ENCODE peak calls at places on chromosomes 12 and 14, in five cellular contexts. Z is ovary, O is RWPE2, W is left lung, I is A549. D is an unnamed sample.
A peak's percentile ranks its signal among the peaks of the same experiment; 100 is the strongest.

GRCh38 chr12:104336115-104336514 is 32.6 kb downstream of the EID3 start:
- DNase-seq in O (no peak), W (no peak), I (no peak), Z (no peak), D (no peak)

GRCh38 chr12:131507094-131507493 is 203.8 kb upstream of the SFSWAP start:
- DNase-seq in O (no peak), Z (no peak), I (no peak), W (no peak), D (no peak)

GRCh38 chr14:72169521-72169920 is 237.3 kb downstream of the RGS6 start:
- DNase-seq in I (peak; percentile 12), Z (no peak), O (no peak), W (no peak), D (no peak)

GRCh38 chr14:88521818-88522217 is 33.0 kb downstream of the PTPN21 start:
- DNase-seq in W (no peak), Z (no peak), I (no peak), O (no peak), D (no peak)

GRCh38 chr12:124829008-124829707 is 34.5 kb downstream of the SCARB1 start:
- DNase-seq in W (peak; percentile 10), O (peak; percentile 86), I (peak; percentile 95), Z (no peak), D (peak; percentile 87)

GRCh38 chr14:33369972-33370371 is 431.3 kb downstream of the NPAS3 start:
- DNase-seq in O (no peak), Z (no peak), W (no peak), I (no peak), D (no peak)

GRCh38 chr14:92336363-92336762 is 13.4 kb downstream of the SLC24A4 start:
- DNase-seq in W (no peak), O (no peak), Z (no peak), I (no peak), D (no peak)

GRCh38 chr12:53989227-53990113 is 4.5 kb downstream of the HOXC10 start:
- DNase-seq in Z (no peak), O (no peak), W (no peak), I (peak; percentile 77), D (no peak)

GRCh38 chr12:112018571-112019237 is 5.5 kb downstream of the ERP29 start:
- DNase-seq in W (no peak), Z (no peak), O (no peak), I (no peak), D (peak; percentile 74)

GRCh38 chr14:90740081-90740480 is 76.1 kb downstream of the TTC7B start:
- DNase-seq in I (no peak), W (no peak), O (no peak), Z (no peak), D (no peak)

GRCh38 chr12:96375841-96376249 is 24.4 kb downstream of the CDK17 start:
- DNase-seq in O (no peak), I (no peak), W (no peak), Z (no peak), D (no peak)

GRCh38 chr12:42779186-42779859 is 189.8 kb upstream of the PRICKLE1 start:
- DNase-seq in O (no peak), I (no peak), Z (no peak), W (no peak), D (peak; percentile 54)

GRCh38 chr14:68661226-68662225 is 131.3 kb downstream of the ZFP36L1 start:
- DNase-seq in Z (no peak), I (no peak), W (no peak), O (peak; percentile 25), D (no peak)

GRCh38 chr12:90959538-90960139 is 4.7 kb upstream of the CCER1 start:
- DNase-seq in I (peak; percentile 65), Z (no peak), W (no peak), O (no peak), D (peak; percentile 29)

GRCh38 chr12:131005161-131006035 is 51.7 kb downstream of the ADGRD1 start:
- DNase-seq in W (no peak), Z (no peak), O (peak; percentile 46), I (no peak), D (no peak)

GRCh38 chr12:106051853-106052531 is 86.8 kb downstream of the NUAK1 start:
- DNase-seq in Z (no peak), W (no peak), O (no peak), I (no peak), D (peak; percentile 80)

GRCh38 chr12:7123806-7124519 is 4.7 kb downstream of the RBP5 start:
- DNase-seq in I (no peak), O (no peak), W (no peak), Z (no peak), D (no peak)

GRCh38 chr12:79978692-79979091 is 43.8 kb upstream of the PPP1R12A start:
- DNase-seq in I (no peak), W (no peak), Z (no peak), O (no peak), D (no peak)

GRCh38 chr14:49975286-49975685 is 82.4 kb downstream of the ARF6 start:
- DNase-seq in W (no peak), I (peak; percentile 83), O (no peak), Z (no peak), D (peak; percentile 72)

GRCh38 chr14:80695869-80696268 is 245.7 kb downstream of the CEP128 start:
- DNase-seq in I (no peak), O (no peak), Z (no peak), W (no peak), D (no peak)

GRCh38 chr14:58638231-58639205 is 756 bp downstream of the DACT1 start:
- DNase-seq in Z (peak; percentile 47), O (no peak), W (peak; percentile 78), I (peak; percentile 10), D (peak; percentile 18)

GRCh38 chr12:10361084-10361483 is 28.8 kb downstream of the KLRK1 start:
- DNase-seq in I (no peak), Z (no peak), W (no peak), O (no peak), D (peak; percentile 92)

GRCh38 chr12:10362828-10363664 is 26.8 kb downstream of the KLRK1 start:
- DNase-seq in O (no peak), W (no peak), I (no peak), Z (no peak), D (peak; percentile 55)

GRCh38 chr12:10363665-10363921 is 26.2 kb downstream of the KLRK1 start:
- DNase-seq in W (no peak), Z (no peak), O (no peak), I (no peak), D (no peak)

GRCh38 chr12:10362325-10362724 is 27.5 kb downstream of the KLRK1 start:
- DNase-seq in I (no peak), O (no peak), Z (no peak), W (no peak), D (peak; percentile 68)

GRCh38 chr12:10361622-10362021 is 28.2 kb downstream of the KLRK1 start:
- DNase-seq in W (no peak), Z (no peak), I (no peak), O (no peak), D (no peak)
- H3K4me1 ChIP-seq in W (peaks cover 33% of the 10 kb centered on the region), Z (peaks cover 9% of the 10 kb centered on the region), I (peaks cover 13% of the 10 kb centered on the region), O (peaks cover 16% of the 10 kb centered on the region), D (peaks cover 23% of the 10 kb centered on the region)

GRCh38 chr12:76878899-76879709 is at the start of gene CSRP2:
- DNase-seq in Z (peak; percentile 92), O (peak; percentile 84), I (peak; percentile 91), W (peak; percentile 95), D (peak; percentile 75)
- TF ChIP-seq CTCF in Z (no peak), O (no peak), I (no peak), W (no peak), D (peak; percentile 31)

DNA sequence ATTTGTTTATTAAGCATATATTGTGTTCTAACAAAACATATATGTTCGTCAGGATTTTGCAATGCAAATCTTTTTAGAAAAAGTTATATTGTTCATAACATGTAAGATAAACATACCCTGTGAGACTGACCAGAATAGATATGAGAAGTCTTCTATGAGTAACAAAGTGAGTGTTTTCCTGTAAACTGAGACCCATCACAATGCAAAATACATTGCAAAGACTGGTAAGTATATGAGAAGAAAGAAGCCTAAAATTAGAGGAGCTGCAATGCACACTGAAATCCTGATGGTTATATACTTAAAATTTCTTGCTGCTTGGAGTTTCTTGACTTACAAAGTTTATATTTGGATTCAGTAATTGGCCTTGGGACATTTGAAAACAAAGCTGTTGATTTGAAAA is 6.0 kb downstream of the HMGA2 start:
- DNase-seq in I (no peak), O (no peak), Z (no peak), W (no peak), D (no peak)
- H3K27ac ChIP-seq in I (no peak overlapping the region), O (peak overlapping the region; percentile 99), Z (no peak overlapping the region), W (no peak overlapping the region), D (no peak overlapping the region)

DNA sequence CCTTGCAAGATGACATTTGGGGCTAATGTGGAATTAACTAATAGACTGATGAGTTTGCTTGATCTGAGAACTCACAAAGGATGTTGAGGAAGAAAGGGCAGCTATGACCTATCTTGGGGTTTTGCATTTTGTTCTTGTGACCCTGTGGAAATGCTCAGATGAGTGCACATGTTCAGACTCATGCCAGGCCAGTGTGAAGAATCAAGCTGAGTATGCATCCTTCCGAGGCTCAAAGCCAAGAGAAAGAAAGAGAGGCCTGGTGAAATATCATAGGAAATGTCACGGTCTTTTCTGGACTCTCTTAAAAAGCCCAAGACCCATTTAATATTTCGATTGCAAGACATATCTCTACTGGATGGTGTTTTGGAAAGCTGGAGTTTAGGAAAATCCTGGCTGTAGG is 96.3 kb downstream of the CACNA1C start:
- DNase-seq in Z (no peak), I (no peak), O (no peak), W (no peak), D (no peak)
- H3K4me1 ChIP-seq in Z (peaks cover 2% of the 10 kb centered on the region), I (no peaks in the 10 kb centered on the region), O (no peaks in the 10 kb centered on the region), W (no peaks in the 10 kb centered on the region), D (no peaks in the 10 kb centered on the region)